ENCODE peak calls at places on chromosomes 6 and 20, in four cellular contexts. T is HepG2, A is A549, I is K562. N is an unnamed sample.

GRCh38 chr6:34680802-34681515 is 15.6 kb downstream of the ILRUN start:
- DNase-seq in T (no peak), A (peak), I (no peak), N (peak)

GRCh38 chr6:27183082-27183832 is 64.2 kb upstream of the PRSS16 start:
- DNase-seq in T (no peak), A (no peak), I (no peak), N (no peak)

GRCh38 chr6:4210619-4211419 is 75.4 kb upstream of the ECI2 start:
- DNase-seq in T (peak), A (peak), I (peak), N (peak)

GRCh38 chr20:44073011-44073674 is 113.8 kb downstream of the JPH2 start:
- DNase-seq in T (no peak), A (no peak), I (no peak), N (no peak)

GRCh38 chr6:87105823-87106222 is 10.9 kb upstream of the CGA start:
- DNase-seq in T (no peak), A (no peak), I (no peak), N (peak)

GRCh38 chr20:2820084-2820895 is 4.1 kb downstream of the TMEM239 start:
- DNase-seq in T (no peak), A (no peak), I (peak), N (peak)

GRCh38 chr20:51419236-51419635 is 123.3 kb downstream of the NFATC2 start:
- DNase-seq in T (no peak), A (no peak), I (peak), N (no peak)

GRCh38 chr20:16864069-16864468 is 115.9 kb downstream of the OTOR start:
- DNase-seq in T (no peak), A (peak), I (no peak), N (peak)

GRCh38 chr6:50724381-50725124 is 11.2 kb downstream of the TFAP2D start:
- DNase-seq in T (no peak), A (no peak), I (no peak), N (no peak)

GRCh38 chr6:129133770-129134192 is 250.8 kb downstream of the LAMA2 start:
- DNase-seq in T (no peak), A (no peak), I (no peak), N (peak)

GRCh38 chr6:75449625-75450206 is 43.9 kb downstream of the FILIP1 start:
- DNase-seq in T (no peak), A (peak), I (no peak), N (peak)

GRCh38 chr6:47145212-47145611 is 103.1 kb upstream of the ADGRF1 start:
- DNase-seq in T (no peak), A (no peak), I (no peak), N (peak)

GRCh38 chr20:24619212-24619611 is 149.8 kb downstream of the SYNDIG1 start:
- DNase-seq in T (no peak), A (no peak), I (no peak), N (no peak)

GRCh38 chr6:15874821-15875220 is 212.0 kb upstream of the DTNBP1 start:
- DNase-seq in T (no peak), A (no peak), I (no peak), N (peak)

GRCh38 chr6:143607959-143608358 is 69.8 kb upstream of the PHACTR2 start:
- DNase-seq in T (no peak), A (no peak), I (no peak), N (no peak)

GRCh38 chr6:10901751-10902150 is 14.9 kb downstream of the SYCP2L start:
- DNase-seq in T (no peak), A (no peak), I (no peak), N (no peak)

GRCh38 chr20:57654998-57655811 is 35.0 kb upstream of the ZBP1 start:
- DNase-seq in T (no peak), A (no peak), I (no peak), N (no peak)

GRCh38 chr6:69796081-69796626 is 656 bp downstream of the LMBRD1 start:
- DNase-seq in T (peak), A (peak), I (no peak), N (peak)
- TF ChIP-seq MAZ in T (no peak), A (no peak), I (no peak), N (no peak)

DNA sequence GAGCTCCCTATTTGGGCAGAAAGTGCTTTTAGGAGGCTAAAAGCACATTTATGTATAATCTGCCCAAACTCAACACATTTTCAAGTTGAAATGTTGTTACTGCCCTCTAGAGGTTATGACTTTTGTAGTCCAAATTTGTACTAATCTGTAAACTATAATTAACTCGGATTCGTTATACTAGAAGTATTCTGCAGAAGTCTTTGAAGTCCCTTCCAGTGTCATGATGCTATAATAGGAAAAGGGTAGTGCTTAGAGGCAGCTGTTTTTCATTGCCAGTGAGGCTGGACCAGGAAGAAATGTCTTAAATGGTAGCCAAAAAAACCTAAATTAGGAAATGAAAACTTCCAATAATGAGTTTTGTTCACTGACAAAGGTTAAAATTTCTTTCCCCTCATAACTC is 44.8 kb upstream of the EMILIN3 start:
- DNase-seq in T (no peak), A (peak), I (no peak), N (peak)
- TF ChIP-seq MAZ in T (no peak), A (no peak), I (no peak), N (no peak)

GRCh38 chr20:4774209-4774608 is 52.5 kb downstream of the PRND start:
- DNase-seq in T (no peak), A (no peak), I (no peak), N (no peak)

GRCh38 chr20:4773736-4774135 is 52.0 kb downstream of the PRND start:
- DNase-seq in T (no peak), A (no peak), I (no peak), N (no peak)

GRCh38 chr20:4772132-4772531 is 50.4 kb downstream of the PRND start:
- DNase-seq in T (no peak), A (no peak), I (no peak), N (no peak)

GRCh38 chr20:4775322-4776078 is 53.8 kb downstream of the PRND start:
- DNase-seq in T (no peak), A (no peak), I (no peak), N (no peak)

DNA sequence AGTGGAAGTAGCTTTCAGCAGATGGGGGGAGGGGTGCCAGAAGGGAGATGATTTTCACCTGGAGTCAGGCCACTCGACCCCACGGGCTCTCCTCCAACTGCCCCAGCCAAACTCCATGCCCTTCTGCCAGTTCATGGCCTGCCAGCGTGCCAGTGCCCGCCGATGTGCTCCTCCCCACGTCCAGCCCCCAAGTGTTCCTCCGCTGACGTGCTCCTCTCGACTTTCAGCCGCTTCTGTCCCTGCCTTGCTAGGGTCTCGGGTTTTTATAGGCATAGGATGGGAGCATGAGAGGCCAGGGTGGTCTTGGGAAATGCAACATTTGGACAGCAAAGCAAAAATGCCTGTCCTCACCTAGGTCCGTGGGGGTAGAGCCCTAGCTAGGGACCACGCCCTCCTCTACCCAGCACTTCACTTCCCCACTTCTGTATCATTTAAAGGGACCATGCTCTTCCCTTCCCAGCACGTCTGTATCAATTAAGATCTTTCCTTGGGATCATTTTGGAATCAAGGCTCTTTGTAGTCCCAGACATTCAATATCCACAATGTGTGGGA is 54.4 kb downstream of the PRND start:
- DNase-seq in T (no peak), A (no peak), I (no peak), N (no peak)
- TF ChIP-seq MAZ in T (no peak), A (no peak), I (no peak), N (no peak)

DNA sequence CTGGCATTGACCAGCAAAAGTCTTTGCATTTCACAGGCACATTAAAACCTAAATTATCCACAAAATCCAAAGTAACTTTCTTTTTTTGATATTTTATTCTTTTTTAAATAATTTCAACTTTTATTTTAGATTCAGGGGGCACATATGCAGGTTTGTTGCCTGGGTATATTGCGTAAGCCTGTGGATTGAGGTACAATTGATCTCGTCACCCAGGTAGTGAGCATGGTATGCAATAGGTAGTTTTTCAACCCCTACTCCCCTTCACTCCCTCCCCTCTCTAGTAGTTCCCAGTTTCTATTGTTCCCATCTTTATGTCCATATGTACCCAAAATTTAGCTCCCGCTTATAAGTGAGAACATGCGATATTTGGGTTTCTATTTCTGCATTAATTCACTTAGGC is 97.6 kb downstream of the CEP57L1 start:
- DNase-seq in T (no peak), A (no peak), I (no peak), N (no peak)
- TF ChIP-seq MAZ in T (no peak), A (no peak), I (no peak), N (no peak)

GRCh38 chr6:52663120-52663934 is 7.6 kb upstream of the TMEM14A start:
- DNase-seq in T (peak), A (peak), I (peak), N (peak)
- TF ChIP-seq MAZ in T (no peak), A (no peak), I (no peak), N (no peak)

GRCh38 chr6:13559251-13559650 is 15.2 kb upstream of the SIRT5 start:
- DNase-seq in T (peak), A (no peak), I (no peak), N (no peak)

GRCh38 chr6:13558718-13559117 is 15.7 kb upstream of the SIRT5 start:
- DNase-seq in T (no peak), A (no peak), I (no peak), N (no peak)

GRCh38 chr6:13561624-13562267 is 12.7 kb upstream of the SIRT5 start:
- DNase-seq in T (peak), A (no peak), I (no peak), N (no peak)

GRCh38 chr6:13559968-13560650 is 14.3 kb upstream of the SIRT5 start:
- DNase-seq in T (no peak), A (no peak), I (no peak), N (no peak)

DNA sequence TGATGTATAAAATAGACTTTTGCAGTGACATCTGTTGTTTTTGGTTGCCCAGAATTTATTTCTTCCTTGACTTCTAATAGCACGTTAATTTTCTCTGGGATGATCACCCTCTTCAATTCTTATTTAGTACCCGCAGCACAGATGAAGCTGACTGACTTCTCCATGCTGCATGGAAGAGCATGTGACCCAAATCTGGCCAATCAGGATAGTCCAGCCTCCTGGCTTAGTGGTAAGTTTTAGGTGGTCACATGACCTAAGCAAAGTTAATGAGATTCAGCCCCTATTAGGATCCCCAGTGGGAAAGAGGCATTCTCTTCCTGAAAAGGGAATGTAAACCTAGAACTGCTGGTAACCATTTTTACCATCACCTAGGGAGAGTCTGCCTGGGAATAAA is 13.8 kb upstream of the SIRT5 start:
- DNase-seq in T (no peak), A (no peak), I (peak), N (no peak)
- TF ChIP-seq MAZ in T (no peak), A (no peak), I (no peak), N (no peak)